ENCODE peak calls at places on chromosomes 7 and 10, in eight cellular contexts. One of them, this sample, is unnamed.

GRCh38 chr10:68870545-68871104 is 30.5 kb upstream of the DDX50 start:
- DNase-seq in AG04449: no peak
- DNase-seq in BJ: no peak
- DNase-seq in GM13977: no peak
- DNase-seq in PC-9: no peak
- DNase-seq in fibroblast of the aortic adventitia: no peak
- DNase-seq in GM23338: no peak
- DNase-seq in endothelial cell of umbilical vein: no peak
- DNase-seq in this sample: no peak

GRCh38 chr7:93194368-93194767 is 31.9 kb downstream of the HEPACAM2 start:
- DNase-seq in AG04449: no peak
- DNase-seq in BJ: no peak
- DNase-seq in GM13977: no peak
- DNase-seq in PC-9: peak
- DNase-seq in fibroblast of the aortic adventitia: peak
- DNase-seq in GM23338: no peak
- DNase-seq in endothelial cell of umbilical vein: no peak
- DNase-seq in this sample: no peak

GRCh38 chr10:128643658-128644057 is 517.4 kb upstream of the MKI67 start:
- DNase-seq in AG04449: no peak
- DNase-seq in BJ: no peak
- DNase-seq in GM13977: no peak
- DNase-seq in PC-9: no peak
- DNase-seq in fibroblast of the aortic adventitia: no peak
- DNase-seq in GM23338: no peak
- DNase-seq in endothelial cell of umbilical vein: no peak
- DNase-seq in this sample: no peak

GRCh38 chr10:25028711-25029110 is 12.3 kb downstream of the THNSL1 start:
- DNase-seq in AG04449: no peak
- DNase-seq in BJ: no peak
- DNase-seq in GM13977: no peak
- DNase-seq in PC-9: no peak
- DNase-seq in fibroblast of the aortic adventitia: no peak
- DNase-seq in GM23338: no peak
- DNase-seq in endothelial cell of umbilical vein: no peak
- DNase-seq in this sample: no peak

GRCh38 chr10:68154211-68154497 is 44.9 kb downstream of the MYPN start:
- DNase-seq in AG04449: no peak
- DNase-seq in BJ: no peak
- DNase-seq in GM13977: no peak
- DNase-seq in PC-9: no peak
- DNase-seq in fibroblast of the aortic adventitia: peak
- DNase-seq in GM23338: peak
- DNase-seq in endothelial cell of umbilical vein: no peak
- DNase-seq in this sample: no peak

GRCh38 chr7:13946181-13946580 is 43.3 kb downstream of the ETV1 start:
- DNase-seq in AG04449: peak
- DNase-seq in BJ: peak
- DNase-seq in GM13977: no peak
- DNase-seq in PC-9: no peak
- DNase-seq in fibroblast of the aortic adventitia: peak
- DNase-seq in GM23338: no peak
- DNase-seq in endothelial cell of umbilical vein: no peak
- DNase-seq in this sample: peak

GRCh38 chr7:11343818-11344413 is 370.2 kb downstream of the PHF14 start:
- DNase-seq in AG04449: no peak
- DNase-seq in BJ: no peak
- DNase-seq in GM13977: peak
- DNase-seq in PC-9: no peak
- DNase-seq in fibroblast of the aortic adventitia: peak
- DNase-seq in GM23338: peak
- DNase-seq in endothelial cell of umbilical vein: peak
- DNase-seq in this sample: peak

GRCh38 chr7:12069757-12070156 is 141.3 kb upstream of the TMEM106B start:
- DNase-seq in AG04449: no peak
- DNase-seq in BJ: no peak
- DNase-seq in GM13977: no peak
- DNase-seq in PC-9: no peak
- DNase-seq in fibroblast of the aortic adventitia: no peak
- DNase-seq in GM23338: peak
- DNase-seq in endothelial cell of umbilical vein: no peak
- DNase-seq in this sample: no peak

GRCh38 chr10:58512470-58513188 is at the start of gene BICC1:
- DNase-seq in AG04449: no peak
- DNase-seq in BJ: no peak
- DNase-seq in GM13977: peak
- DNase-seq in PC-9: no peak
- DNase-seq in fibroblast of the aortic adventitia: peak
- DNase-seq in GM23338: peak
- DNase-seq in endothelial cell of umbilical vein: peak
- DNase-seq in this sample: no peak

GRCh38 chr7:12111461-12112405 is 99.4 kb upstream of the TMEM106B start:
- DNase-seq in AG04449: no peak
- DNase-seq in BJ: no peak
- DNase-seq in GM13977: no peak
- DNase-seq in PC-9: no peak
- DNase-seq in fibroblast of the aortic adventitia: peak
- DNase-seq in GM23338: peak
- DNase-seq in endothelial cell of umbilical vein: peak
- DNase-seq in this sample: no peak

GRCh38 chr7:111833461-111833860 is 271.2 kb upstream of the IMMP2L start:
- DNase-seq in AG04449: no peak
- DNase-seq in BJ: no peak
- DNase-seq in GM13977: no peak
- DNase-seq in PC-9: no peak
- DNase-seq in fibroblast of the aortic adventitia: peak
- DNase-seq in GM23338: no peak
- DNase-seq in endothelial cell of umbilical vein: peak
- DNase-seq in this sample: no peak

GRCh38 chr10:101777085-101777856 is 1.4 kb upstream of the FGF8 start:
- DNase-seq in AG04449: no peak
- DNase-seq in BJ: no peak
- DNase-seq in GM13977: no peak
- DNase-seq in PC-9: no peak
- DNase-seq in fibroblast of the aortic adventitia: no peak
- DNase-seq in GM23338: no peak
- DNase-seq in endothelial cell of umbilical vein: no peak
- DNase-seq in this sample: no peak

GRCh38 chr7:36747969-36748574 is 23.8 kb upstream of the AOAH start:
- DNase-seq in AG04449: no peak
- DNase-seq in BJ: no peak
- DNase-seq in GM13977: no peak
- DNase-seq in PC-9: no peak
- DNase-seq in fibroblast of the aortic adventitia: no peak
- DNase-seq in GM23338: no peak
- DNase-seq in endothelial cell of umbilical vein: no peak
- DNase-seq in this sample: no peak

GRCh38 chr7:30927040-30927439 is 15.4 kb downstream of the AQP1 start:
- DNase-seq in AG04449: no peak
- DNase-seq in BJ: no peak
- DNase-seq in GM13977: no peak
- DNase-seq in PC-9: no peak
- DNase-seq in fibroblast of the aortic adventitia: no peak
- DNase-seq in GM23338: no peak
- DNase-seq in endothelial cell of umbilical vein: no peak
- DNase-seq in this sample: no peak

GRCh38 chr7:117582219-117582704 is 102.4 kb downstream of the CFTR start:
- DNase-seq in AG04449: peak
- DNase-seq in BJ: peak
- DNase-seq in GM13977: no peak
- DNase-seq in PC-9: peak
- DNase-seq in fibroblast of the aortic adventitia: peak
- DNase-seq in GM23338: peak
- DNase-seq in endothelial cell of umbilical vein: no peak
- DNase-seq in this sample: no peak

GRCh38 chr7:96899108-96899507 is 106.2 kb upstream of the DLX6 start:
- DNase-seq in AG04449: no peak
- DNase-seq in BJ: no peak
- DNase-seq in GM13977: no peak
- DNase-seq in PC-9: no peak
- DNase-seq in fibroblast of the aortic adventitia: no peak
- DNase-seq in GM23338: no peak
- DNase-seq in endothelial cell of umbilical vein: no peak
- DNase-seq in this sample: no peak

GRCh38 chr10:3398825-3399646 is 226.5 kb upstream of the PITRM1 start:
- DNase-seq in AG04449: no peak
- DNase-seq in BJ: peak
- DNase-seq in GM13977: no peak
- DNase-seq in PC-9: no peak
- DNase-seq in fibroblast of the aortic adventitia: no peak
- DNase-seq in GM23338: no peak
- DNase-seq in endothelial cell of umbilical vein: peak
- DNase-seq in this sample: peak

GRCh38 chr7:137871173-137871915 is 24.6 kb upstream of the DGKI start:
- DNase-seq in AG04449: no peak
- DNase-seq in BJ: peak
- DNase-seq in GM13977: no peak
- DNase-seq in PC-9: no peak
- DNase-seq in fibroblast of the aortic adventitia: no peak
- DNase-seq in GM23338: no peak
- DNase-seq in endothelial cell of umbilical vein: no peak
- DNase-seq in this sample: no peak

GRCh38 chr7:24227603-24228359 is 56.2 kb upstream of the NPY start:
- DNase-seq in AG04449: no peak
- DNase-seq in BJ: no peak
- DNase-seq in GM13977: peak
- DNase-seq in PC-9: peak
- DNase-seq in fibroblast of the aortic adventitia: no peak
- DNase-seq in GM23338: no peak
- DNase-seq in endothelial cell of umbilical vein: no peak
- DNase-seq in this sample: no peak

GRCh38 chr10:125868372-125868975 is 12.6 kb downstream of the DHX32 start:
- DNase-seq in AG04449: no peak
- DNase-seq in BJ: no peak
- DNase-seq in GM13977: peak
- DNase-seq in PC-9: no peak
- DNase-seq in fibroblast of the aortic adventitia: peak
- DNase-seq in GM23338: peak
- DNase-seq in endothelial cell of umbilical vein: peak
- DNase-seq in this sample: peak

GRCh38 chr10:100970076-100970913 is 991 bp downstream of the SEMA4G start:
- DNase-seq in AG04449: no peak
- DNase-seq in BJ: no peak
- DNase-seq in GM13977: peak
- DNase-seq in PC-9: no peak
- DNase-seq in fibroblast of the aortic adventitia: no peak
- DNase-seq in GM23338: peak
- DNase-seq in endothelial cell of umbilical vein: no peak
- DNase-seq in this sample: no peak

GRCh38 chr7:79719216-79719615 is 265.7 kb upstream of the MAGI2 start:
- DNase-seq in AG04449: no peak
- DNase-seq in BJ: no peak
- DNase-seq in GM13977: no peak
- DNase-seq in PC-9: no peak
- DNase-seq in fibroblast of the aortic adventitia: no peak
- DNase-seq in GM23338: no peak
- DNase-seq in endothelial cell of umbilical vein: no peak
- DNase-seq in this sample: no peak

GRCh38 chr10:31120392-31120791 is 88.7 kb upstream of the ZNF438 start:
- DNase-seq in AG04449: no peak
- DNase-seq in BJ: no peak
- DNase-seq in GM13977: no peak
- DNase-seq in PC-9: no peak
- DNase-seq in fibroblast of the aortic adventitia: no peak
- DNase-seq in GM23338: no peak
- DNase-seq in endothelial cell of umbilical vein: no peak
- DNase-seq in this sample: no peak

GRCh38 chr10:72171175-72171630 is 44.6 kb upstream of the ANAPC16 start:
- DNase-seq in AG04449: no peak
- DNase-seq in BJ: peak
- DNase-seq in GM13977: no peak
- DNase-seq in PC-9: peak
- DNase-seq in fibroblast of the aortic adventitia: peak
- DNase-seq in GM23338: no peak
- DNase-seq in endothelial cell of umbilical vein: peak
- DNase-seq in this sample: peak

GRCh38 chr7:113159746-113160339 is 41.5 kb upstream of the SMIM30 start:
- DNase-seq in AG04449: no peak
- DNase-seq in BJ: no peak
- DNase-seq in GM13977: peak
- DNase-seq in PC-9: no peak
- DNase-seq in fibroblast of the aortic adventitia: peak
- DNase-seq in GM23338: peak
- DNase-seq in endothelial cell of umbilical vein: peak
- DNase-seq in this sample: peak

GRCh38 chr7:151191544-151191943 is 4.5 kb upstream of the ASB10 start:
- DNase-seq in AG04449: no peak
- DNase-seq in BJ: no peak
- DNase-seq in GM13977: no peak
- DNase-seq in PC-9: no peak
- DNase-seq in fibroblast of the aortic adventitia: no peak
- DNase-seq in GM23338: no peak
- DNase-seq in endothelial cell of umbilical vein: no peak
- DNase-seq in this sample: no peak
- TF ChIP-seq CTCF in AG04449: no peak
- TF ChIP-seq CTCF in BJ: no peak
- TF ChIP-seq CTCF in GM13977: no peak
- TF ChIP-seq CTCF in PC-9: no peak
- TF ChIP-seq CTCF in fibroblast of the aortic adventitia: no peak
- TF ChIP-seq CTCF in GM23338: no peak
- TF ChIP-seq CTCF in endothelial cell of umbilical vein: no peak
- TF ChIP-seq CTCF in this sample: no peak

GRCh38 chr7:144787127-144787526 is 48.7 kb downstream of the TPK1 start:
- DNase-seq in AG04449: no peak
- DNase-seq in BJ: no peak
- DNase-seq in GM13977: no peak
- DNase-seq in PC-9: no peak
- DNase-seq in fibroblast of the aortic adventitia: no peak
- DNase-seq in GM23338: peak
- DNase-seq in endothelial cell of umbilical vein: peak
- DNase-seq in this sample: no peak
- TF ChIP-seq CTCF in AG04449: no peak
- TF ChIP-seq CTCF in BJ: no peak
- TF ChIP-seq CTCF in GM13977: peak
- TF ChIP-seq CTCF in PC-9: peak
- TF ChIP-seq CTCF in fibroblast of the aortic adventitia: no peak
- TF ChIP-seq CTCF in GM23338: peak
- TF ChIP-seq CTCF in endothelial cell of umbilical vein: no peak
- TF ChIP-seq CTCF in this sample: no peak

GRCh38 chr7:83365746-83366145 is 203.1 kb upstream of the PCLO start:
- DNase-seq in AG04449: no peak
- DNase-seq in BJ: no peak
- DNase-seq in GM13977: no peak
- DNase-seq in PC-9: no peak
- DNase-seq in fibroblast of the aortic adventitia: peak
- DNase-seq in GM23338: no peak
- DNase-seq in endothelial cell of umbilical vein: peak
- DNase-seq in this sample: no peak
- TF ChIP-seq CTCF in AG04449: no peak
- TF ChIP-seq CTCF in BJ: peak
- TF ChIP-seq CTCF in GM13977: no peak
- TF ChIP-seq CTCF in PC-9: peak
- TF ChIP-seq CTCF in fibroblast of the aortic adventitia: peak
- TF ChIP-seq CTCF in GM23338: peak
- TF ChIP-seq CTCF in endothelial cell of umbilical vein: no peak
- TF ChIP-seq CTCF in this sample: no peak

DNA sequence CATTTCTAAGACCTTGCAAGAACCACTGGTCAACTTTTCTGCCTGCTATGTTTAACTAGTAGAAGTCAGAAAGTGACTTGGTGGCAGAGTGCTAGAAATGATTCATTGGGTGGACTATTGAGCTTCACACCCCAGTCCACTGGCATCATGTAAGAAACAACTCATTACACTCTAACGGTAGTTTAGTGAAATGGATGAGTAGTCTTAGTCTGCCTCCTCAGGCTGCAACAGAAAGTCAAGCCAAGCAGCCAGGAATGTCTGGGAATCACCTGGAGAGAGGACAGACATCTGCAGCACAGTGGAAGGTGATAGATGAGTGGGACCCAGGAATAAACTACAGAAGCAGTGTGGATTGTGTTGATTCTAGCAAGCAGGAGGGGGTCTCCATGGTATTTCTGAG is 125.4 kb downstream of the AUTS2 start:
- DNase-seq in AG04449: no peak
- DNase-seq in BJ: no peak
- DNase-seq in GM13977: no peak
- DNase-seq in PC-9: no peak
- DNase-seq in fibroblast of the aortic adventitia: no peak
- DNase-seq in GM23338: peak
- DNase-seq in endothelial cell of umbilical vein: no peak
- DNase-seq in this sample: no peak
- TF ChIP-seq CTCF in AG04449: no peak
- TF ChIP-seq CTCF in BJ: no peak
- TF ChIP-seq CTCF in GM13977: no peak
- TF ChIP-seq CTCF in PC-9: no peak
- TF ChIP-seq CTCF in fibroblast of the aortic adventitia: no peak
- TF ChIP-seq CTCF in GM23338: peak
- TF ChIP-seq CTCF in endothelial cell of umbilical vein: no peak
- TF ChIP-seq CTCF in this sample: no peak